ENCODE peak calls at places on chromosomes 1 and 21, in ten cellular contexts. J is body of pancreas, Z is upper lobe of left lung, T is HCT116, I is lower leg skin, C is IMR-90, W is tibial nerve, Y is GM12891, V is ovary, E is heart left ventricle. O is an unnamed sample.

GRCh38 chr1:19668893-19669292 is 4.2 kb downstream of the HTR6 start:
- DNase-seq in Y (no peak), T (no peak), E (no peak), Z (no peak), J (no peak), V (no peak), I (no peak), W (no peak), C (no peak), O (no peak)

GRCh38 chr1:41819069-41819468 is 99.7 kb downstream of the HIVEP3 start:
- DNase-seq in V (no peak), T (no peak), W (no peak), C (no peak), I (no peak), E (no peak), Y (no peak), J (no peak), Z (no peak), O (no peak)

GRCh38 chr1:184296466-184297243 is 90.2 kb upstream of the C1orf21 start:
- DNase-seq in T (no peak), I (peak; percentile 96), Y (no peak), V (peak; percentile 82), W (peak; percentile 93), J (peak; percentile 94), Z (peak; percentile 78), C (peak; percentile 91), E (peak; percentile 83), O (peak; percentile 12)

GRCh38 chr1:174769961-174770549 is 229.7 kb upstream of the CACYBP start:
- DNase-seq in Y (no peak), T (peak; percentile 37), J (peak; percentile 38), Z (no peak), C (peak; percentile 60), I (no peak), W (no peak), E (no peak), V (no peak), O (peak; percentile 62)

GRCh38 chr1:36561365-36561731 is 78.6 kb upstream of the CSF3R start:
- DNase-seq in I (peak; percentile 45), Z (no peak), E (no peak), Y (no peak), W (no peak), J (no peak), C (no peak), T (no peak), V (no peak), O (no peak)

GRCh38 chr1:41864471-41865040 is 54.2 kb downstream of the HIVEP3 start:
- DNase-seq in E (no peak), T (no peak), C (peak; percentile 38), I (no peak), V (no peak), J (no peak), Y (no peak), W (no peak), Z (no peak), O (no peak)

GRCh38 chr1:151192047-151192446 is 2.0 kb upstream of the VPS72 start:
- DNase-seq in T (no peak), Y (no peak), W (no peak), J (no peak), V (no peak), I (no peak), C (no peak), Z (no peak), E (no peak), O (no peak)

GRCh38 chr21:45381865-45382697 is 22.9 kb upstream of the COL18A1 start:
- DNase-seq in T (no peak), Z (no peak), W (no peak), C (no peak), J (no peak), I (peak; percentile 80), Y (no peak), V (peak; percentile 36), E (peak; percentile 50), O (no peak)

GRCh38 chr1:76066390-76066789 is 8.2 kb upstream of the ST6GALNAC3 start:
- DNase-seq in J (no peak), Y (no peak), Z (no peak), C (peak; percentile 67), W (no peak), E (no peak), T (no peak), I (no peak), V (no peak), O (no peak)

GRCh38 chr1:156813750-156814570 is 2.7 kb downstream of the SH2D2A start:
- DNase-seq in Z (peak; percentile 72), T (peak; percentile 19), W (peak; percentile 43), J (peak; percentile 73), V (peak; percentile 70), I (peak; percentile 90), C (peak; percentile 33), Y (peak; percentile 76), E (peak; percentile 84), O (peak; percentile 62)
- TF ChIP-seq POLR2A in Z (no peak), T (peak; percentile 68), W (no peak), J (no peak), V (no peak), I (no peak), C (no peak), Y (no peak), E (no peak), O (no peak)

GRCh38 chr1:155856975-155857930 is at the start of gene GON4L:
- DNase-seq in W (peak; percentile 79), I (peak; percentile 97), C (peak; percentile 91), Z (peak; percentile 93), T (peak; percentile 87), E (peak; percentile 93), V (peak; percentile 88), Y (peak; percentile 80), J (peak; percentile 93), O (peak; percentile 96)
- TF ChIP-seq POLR2A in W (peak; percentile 65), I (no peak), C (peak; percentile 60), Z (no peak), T (peak; percentile 82), E (peak; percentile 36), V (peak; percentile 52), Y (peak; percentile 88), J (peak; percentile 75), O (peak; percentile 86)

GRCh38 chr1:40040511-40041465 is at the start of gene CAP1:
- DNase-seq in V (peak; percentile 100), E (peak; percentile 100), J (peak; percentile 99), T (peak; percentile 95), Z (peak; percentile 100), C (peak; percentile 98), W (peak; percentile 98), I (peak; percentile 100), Y (peak; percentile 91), O (peak; percentile 99)
- TF ChIP-seq POLR2A in V (no peak), E (no peak), J (peak; percentile 4), T (peak; percentile 28), Z (no peak), C (peak; percentile 70), W (peak; percentile 58), I (no peak), Y (peak; percentile 68), O (peak; percentile 87)

DNA sequence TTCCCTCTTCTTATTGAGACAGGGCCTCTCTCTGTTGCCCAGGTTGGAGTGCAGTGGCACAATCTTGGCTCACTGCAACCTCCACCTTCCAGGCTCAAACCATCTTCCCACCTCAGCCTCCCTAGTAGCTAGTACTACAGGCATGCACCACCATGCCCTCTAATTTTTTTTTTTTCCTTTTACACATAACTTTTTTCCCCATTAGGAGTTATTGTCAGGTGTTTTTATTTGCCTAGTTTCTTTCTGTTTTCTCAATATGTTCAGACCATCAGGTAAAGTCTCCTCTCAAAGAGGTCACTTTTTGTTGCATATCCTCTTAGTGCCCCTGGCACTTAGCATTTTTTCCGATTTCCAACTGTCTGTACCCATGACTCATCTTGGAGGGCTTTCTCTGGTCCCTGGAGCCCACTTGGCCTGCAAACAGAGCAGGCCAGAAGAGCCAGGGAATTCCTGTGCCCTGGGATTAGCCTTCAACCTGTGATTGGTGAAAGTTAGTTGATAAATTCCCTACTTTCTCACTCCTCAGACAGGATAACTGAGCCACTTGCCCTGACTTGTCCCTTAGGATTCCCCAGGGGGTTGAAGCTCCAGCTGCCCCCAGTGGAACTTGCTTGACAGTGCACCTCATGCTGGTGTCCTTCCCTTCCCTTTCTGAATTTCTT is 2.2 kb downstream of the NTPCR start:
- DNase-seq in I (no peak), E (no peak), C (peak; percentile 56), Y (no peak), Z (peak; percentile 37), W (no peak), J (peak; percentile 30), T (peak; percentile 57), V (no peak), O (peak; percentile 23)
- TF ChIP-seq POLR2A in I (no peak), E (no peak), C (no peak), Y (no peak), Z (no peak), W (no peak), J (no peak), T (no peak), V (no peak), O (no peak)

O was measured in erythroblast.